ENCODE peak calls at places on chromosomes 5 and 9, in four cellular contexts. A is PC-3, F is mammary epithelial cell, J is colonic mucosa. P is an unnamed sample.

GRCh38 chr9:131032384-131032783 is 23.4 kb downstream of the LAMC3 start:
- DNase-seq in J (no peak), F (no peak), A (no peak), P (no peak)

GRCh38 chr9:122190597-122191381 is 31.1 kb downstream of the MORN5 start:
- DNase-seq in J (peak), A (peak), F (peak), P (no peak)

GRCh38 chr9:136572596-136573313 is 26.9 kb upstream of the NOTCH1 start:
- DNase-seq in J (no peak), A (no peak), F (no peak), P (no peak)

GRCh38 chr5:98796197-98796972 is 22.9 kb downstream of the RGMB start:
- DNase-seq in F (peak), A (peak), J (peak), P (peak)

GRCh38 chr5:90279091-90279490 is 130.5 kb downstream of the CETN3 start:
- DNase-seq in J (no peak), A (peak), F (no peak), P (no peak)

GRCh38 chr9:92100237-92100911 is 14.8 kb downstream of the SPTLC1 start:
- DNase-seq in A (peak), J (no peak), F (peak), P (no peak)

GRCh38 chr9:14846871-14847311 is 63.3 kb downstream of the FREM1 start:
- DNase-seq in J (peak), F (peak), A (peak), P (peak)

GRCh38 chr5:167731951-167732350 is 559.5 kb upstream of the WWC1 start:
- DNase-seq in A (no peak), J (no peak), F (no peak), P (no peak)

GRCh38 chr5:139061274-139061673 is 136.9 kb downstream of the SIL1 start:
- DNase-seq in F (peak), J (no peak), A (peak), P (no peak)

GRCh38 chr9:98468567-98469239 is 213.3 kb upstream of the TBC1D2 start:
- DNase-seq in A (no peak), J (no peak), F (no peak), P (no peak)

GRCh38 chr9:98960409-98960808 is 16.7 kb downstream of the COL15A1 start:
- DNase-seq in A (no peak), J (no peak), F (no peak), P (no peak)

GRCh38 chr9:5389109-5389732 is 48.5 kb downstream of the PLGRKT start:
- DNase-seq in F (peak), A (peak), J (no peak), P (no peak)

GRCh38 chr5:154811653-154812465 is 38.5 kb downstream of the FAXDC2 start:
- DNase-seq in J (peak), F (peak), A (peak), P (peak)

GRCh38 chr9:116149844-116150243 is 3.7 kb upstream of the PAPPA start:
- DNase-seq in J (peak), A (peak), F (no peak), P (peak)

GRCh38 chr5:6766558-6767191 is 53.4 kb downstream of the TENT4A start:
- DNase-seq in F (peak), J (peak), A (peak), P (no peak)

GRCh38 chr5:83583859-83584258 is 112.3 kb downstream of the VCAN start:
- DNase-seq in F (peak), A (peak), J (no peak), P (no peak)

GRCh38 chr9:16321461-16322119 is 548.9 kb downstream of the BNC2 start:
- DNase-seq in F (peak), A (peak), J (no peak), P (no peak)

GRCh38 chr9:135883410-135884089 is 23.8 kb downstream of the CAMSAP1 start:
- DNase-seq in A (no peak), F (no peak), J (no peak), P (peak)

GRCh38 chr5:58407042-58407709 is 52.7 kb downstream of the PLK2 start:
- DNase-seq in J (no peak), F (peak), A (peak), P (no peak)

GRCh38 chr5:99019812-99020697 is 91.2 kb upstream of the CHD1 start:
- DNase-seq in A (peak), J (peak), F (peak), P (no peak)

GRCh38 chr9:16690628-16691027 is 179.8 kb downstream of the BNC2 start:
- DNase-seq in F (no peak), J (no peak), A (no peak), P (no peak)

GRCh38 chr5:167792538-167792937 is 498.9 kb upstream of the WWC1 start:
- DNase-seq in F (no peak), A (no peak), J (no peak), P (no peak)

DNA sequence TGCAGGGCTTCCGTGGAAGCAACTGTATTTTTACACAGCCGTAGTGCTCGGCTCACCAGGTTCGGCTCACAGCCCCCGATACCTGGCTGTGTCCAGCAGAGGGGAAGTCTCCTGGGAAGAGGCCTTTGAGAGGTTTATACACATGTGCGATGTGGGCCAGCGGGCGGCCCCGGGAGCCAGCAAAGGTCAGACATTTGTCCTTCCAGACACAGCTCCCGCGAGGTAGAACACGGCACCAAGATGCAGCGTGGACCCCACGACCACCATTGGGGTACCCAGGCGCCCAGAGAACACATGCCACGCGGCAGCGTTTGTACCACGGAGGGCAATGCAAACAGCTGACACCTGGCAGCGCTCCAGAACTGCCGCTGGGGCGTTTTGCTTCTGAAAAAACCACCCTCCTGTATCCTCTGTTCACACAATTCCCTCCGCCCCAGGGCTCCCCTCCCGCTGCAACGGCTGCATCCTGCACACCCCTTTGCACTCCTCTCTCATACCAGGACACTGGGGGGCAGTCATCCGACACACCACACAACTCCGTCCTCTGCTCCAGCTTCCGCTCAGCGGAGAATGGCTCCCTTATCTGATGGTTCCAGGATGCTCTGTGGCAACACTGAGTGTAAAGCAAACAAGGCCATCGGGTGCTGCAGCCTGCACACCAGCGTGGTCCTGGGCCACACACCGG is 235.3 kb downstream of the SYK start:
- DNase-seq in F (peak), J (peak), A (peak), P (peak)
- H3K4me3 ChIP-seq in F (no peak), J (no peak), A (peak), P (no peak)

GRCh38 chr5:394671-395155 is 48.3 kb upstream of the EXOC3 start:
- DNase-seq in F (no peak), A (no peak), J (peak), P (no peak)
- H3K27ac ChIP-seq in F (no peak), A (no peak), J (no peak), P (no peak)

GRCh38 chr5:38557309-38557710 is 864 bp upstream of the LIFR start:
- DNase-seq in J (no peak), A (no peak), F (no peak), P (no peak)

GRCh38 chr5:38555354-38556114 is 912 bp downstream of the LIFR start:
- DNase-seq in A (no peak), J (no peak), F (no peak), P (no peak)

GRCh38 chr5:38557792-38558191 is 1.3 kb upstream of the LIFR start:
- DNase-seq in J (no peak), F (no peak), A (no peak), P (no peak)

GRCh38 chr5:38556115-38556598 is 289 bp downstream of the LIFR start:
- DNase-seq in A (no peak), J (no peak), F (no peak), P (no peak)

DNA sequence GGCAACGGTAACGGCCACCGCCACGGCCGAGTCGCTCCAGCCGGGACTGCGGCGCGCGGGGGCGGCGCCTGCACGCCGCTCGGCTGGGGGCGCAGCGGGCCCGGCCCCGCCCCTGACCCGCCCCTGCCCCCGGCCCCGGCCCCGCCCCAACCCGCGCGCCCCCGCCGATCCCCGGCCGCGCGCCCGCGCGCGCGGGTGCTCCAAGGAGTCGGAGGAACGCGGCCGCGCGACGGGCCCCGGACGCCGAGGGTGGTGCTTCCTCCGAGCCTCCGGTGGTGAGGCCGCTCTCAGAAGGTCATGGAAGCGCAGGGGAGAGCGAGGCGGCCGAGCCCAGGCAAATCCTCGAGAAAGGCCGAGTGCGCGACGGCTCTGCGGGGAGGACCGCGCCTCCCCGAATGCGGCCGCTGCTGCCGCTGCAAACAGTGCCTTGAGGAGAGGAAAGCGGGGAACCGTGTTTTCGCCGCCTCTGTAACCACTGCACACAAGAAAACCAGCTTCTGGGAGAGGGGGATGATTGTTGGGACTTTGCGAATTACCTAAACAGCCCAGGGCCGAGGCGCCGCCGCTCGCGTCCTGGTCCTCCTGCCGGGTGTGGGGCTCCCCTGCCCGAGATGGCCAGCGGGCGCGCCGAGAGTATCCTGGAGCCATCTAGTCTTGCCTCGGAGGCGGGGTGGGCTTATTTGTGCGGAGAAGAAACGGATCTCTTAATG is at the start of gene LIFR:
- DNase-seq in F (peak), J (peak), A (peak), P (no peak)
- H3K9ac ChIP-seq in F (peak), J (peak), A (peak), P (no peak)

GRCh38 chr9:20499013-20499412 is 123.3 kb downstream of the MLLT3 start:
- DNase-seq in F (no peak), A (no peak), J (no peak), P (no peak)

GRCh38 chr9:20496328-20496727 is 126.0 kb downstream of the MLLT3 start:
- DNase-seq in A (no peak), J (no peak), F (no peak), P (no peak)

GRCh38 chr9:20504930-20505329 is 117.4 kb downstream of the MLLT3 start:
- DNase-seq in J (no peak), A (no peak), F (no peak), P (no peak)

GRCh38 chr9:20495133-20495532 is 127.2 kb downstream of the MLLT3 start:
- DNase-seq in J (no peak), A (no peak), F (no peak), P (no peak)

GRCh38 chr9:20500101-20500500 is 122.2 kb downstream of the MLLT3 start:
- DNase-seq in F (no peak), J (no peak), A (no peak), P (no peak)
- H3K4me3 ChIP-seq in F (no peak), J (no peak), A (no peak), P (no peak)

GRCh38 chr5:180495991-180496741 is 2.0 kb downstream of the CNOT6 start:
- DNase-seq in F (peak), A (no peak), J (no peak), P (no peak)
- H3K27ac ChIP-seq in F (peak), A (no peak), J (no peak), P (no peak)

DNA sequence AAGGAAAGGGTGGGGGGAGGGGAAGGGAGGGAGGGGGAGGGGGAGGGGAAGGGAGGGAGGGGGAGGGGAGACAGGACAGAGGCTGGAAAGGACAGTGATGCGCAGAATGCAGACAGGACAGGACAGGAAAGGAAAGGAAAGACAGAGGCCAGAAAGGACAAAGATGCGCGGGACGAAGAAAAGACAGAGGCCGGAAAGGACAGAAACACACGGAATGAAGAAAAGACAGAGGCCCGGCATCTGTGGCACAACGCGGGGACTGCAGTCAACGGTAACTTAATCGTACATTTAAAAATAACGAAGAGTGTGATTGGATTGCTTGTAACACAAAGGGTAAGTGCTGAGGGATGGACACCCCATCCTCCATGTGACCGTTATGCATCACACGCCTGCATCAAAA is 53.1 kb upstream of the EXOC3 start:
- DNase-seq in J (peak), F (no peak), A (no peak), P (no peak)
- H3K9ac ChIP-seq in J (no peak), F (no peak), A (no peak), P (no peak)

DNA sequence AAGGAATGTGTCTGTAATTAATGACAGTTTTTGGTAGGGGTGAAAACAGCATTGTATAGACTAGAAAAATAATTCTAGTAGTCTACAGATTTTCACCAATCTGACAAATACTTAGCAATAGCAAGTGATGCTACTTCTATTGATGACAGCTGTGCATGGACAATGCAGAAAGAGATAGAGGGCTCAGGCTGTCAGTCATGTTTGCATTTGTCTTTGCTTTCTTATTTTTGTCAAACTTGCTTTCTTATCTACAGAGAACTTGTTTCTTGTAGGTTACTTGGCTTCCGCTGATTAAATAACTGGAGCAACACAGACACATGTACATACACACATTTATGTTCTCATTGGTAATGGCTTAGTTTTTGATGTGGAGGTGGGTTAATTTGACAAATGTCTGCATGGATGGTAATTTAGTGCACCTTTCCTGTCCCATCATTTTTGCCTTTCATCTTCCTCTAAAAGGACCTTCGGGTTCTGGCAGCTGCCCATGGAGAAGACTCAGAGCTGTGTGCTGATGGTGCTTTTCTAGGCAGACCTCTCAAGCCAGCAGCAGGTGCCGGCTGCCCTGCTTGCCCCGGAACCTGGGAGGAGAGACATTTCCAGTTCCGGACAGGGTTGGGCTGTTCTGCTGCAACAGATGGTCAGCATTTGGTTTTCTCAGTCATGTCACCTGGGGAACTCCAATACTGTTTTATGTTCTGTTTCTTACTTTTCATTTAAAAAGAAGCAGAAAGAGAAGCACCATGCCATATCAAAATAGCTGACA is 28.8 kb downstream of the CAMK4 start:
- DNase-seq in J (peak), F (no peak), A (no peak), P (no peak)
- H3K4me3 ChIP-seq in J (no peak), F (no peak), A (no peak), P (no peak)

GRCh38 chr9:105421864-105422263 is 26.0 kb upstream of the FSD1L start:
- DNase-seq in F (no peak), A (no peak), J (no peak), P (no peak)
- H3K27ac ChIP-seq in F (no peak), A (no peak), J (no peak), P (no peak)

DNA sequence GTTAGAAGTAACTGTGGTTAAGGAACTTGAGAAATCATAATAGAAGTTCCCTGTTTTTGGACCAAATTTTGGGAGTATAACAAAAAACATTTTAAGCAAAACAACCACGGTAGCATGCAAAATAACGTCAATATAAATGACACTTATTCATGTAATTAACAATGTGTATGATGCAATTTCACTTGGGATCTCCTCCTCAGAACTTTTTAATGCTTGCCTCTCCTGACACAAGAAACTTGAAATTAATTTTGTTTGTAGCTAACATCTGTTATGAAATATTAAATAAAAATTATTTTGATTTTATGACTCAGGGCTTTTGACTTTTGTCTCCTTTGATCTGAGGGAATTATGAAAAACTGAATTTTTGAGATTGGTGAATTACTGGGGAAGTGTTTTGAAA is 149.7 kb downstream of the ATP10B start:
- DNase-seq in J (no peak), F (no peak), A (no peak), P (no peak)
- H3K9ac ChIP-seq in J (no peak), F (no peak), A (no peak), P (no peak)

DNA sequence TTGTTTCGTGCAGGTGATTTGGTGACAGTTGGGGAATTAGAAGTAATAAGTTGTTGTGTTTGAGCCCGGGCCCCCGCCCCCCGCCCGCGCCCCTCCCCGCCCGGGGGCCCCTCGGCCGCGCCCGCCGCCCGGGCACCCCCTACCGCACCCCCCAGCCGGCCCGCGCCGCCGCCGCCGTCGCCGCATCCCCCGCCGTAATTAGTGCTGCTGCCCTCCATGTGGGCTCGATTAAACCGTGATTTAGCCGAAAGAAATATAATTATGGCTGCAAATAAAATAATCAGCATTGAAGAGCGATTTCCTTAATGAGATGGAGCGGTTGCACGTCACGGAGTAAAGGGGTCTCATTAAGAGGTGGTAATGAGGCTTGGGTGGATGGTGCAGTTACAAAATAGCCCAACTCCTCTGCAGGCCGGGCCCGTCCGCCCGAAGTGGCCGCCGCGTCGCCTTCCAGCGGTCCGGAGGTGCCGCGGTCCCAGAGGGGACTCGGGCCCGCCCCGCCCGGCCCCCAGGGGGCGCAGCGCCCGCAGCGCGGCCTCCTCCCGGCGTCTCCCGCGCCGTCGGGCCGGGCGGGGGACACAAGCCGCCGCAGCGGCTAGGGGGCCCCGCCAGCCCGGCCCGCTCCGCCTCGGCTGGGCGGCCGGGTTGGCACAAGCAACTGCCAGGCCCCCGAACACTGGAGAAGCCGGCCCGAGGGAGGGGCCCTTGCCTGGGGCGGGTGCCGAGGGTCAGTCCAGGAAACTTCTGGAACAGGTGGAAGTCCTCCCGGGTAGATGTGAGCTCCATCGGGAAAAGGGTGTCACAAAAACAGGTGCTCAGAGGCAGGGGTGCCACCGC is 6.9 kb upstream of the OTP start:
- DNase-seq in A (no peak), F (no peak), J (no peak), P (peak)
- H3K4me3 ChIP-seq in A (no peak), F (no peak), J (no peak), P (no peak)